ENCODE peak calls at places on chromosomes 13 and 19, in ten cellular contexts. X, U, T, K, M, A, R, D, Q and L are unnamed samples.

GRCh38 chr13:21742041-21742440 is 71.2 kb downstream of the FGF9 start:
- DNase-seq in X (peak; percentile 49), U (no peak), T (no peak), K (no peak), M (no peak), A (no peak), R (no peak), D (no peak), Q (no peak), L (no peak)

GRCh38 chr13:50420720-50421456 is 405.6 kb downstream of the KCNRG start:
- DNase-seq in X (no peak), U (no peak), T (no peak), K (no peak), M (no peak), A (no peak), R (no peak), D (no peak), Q (no peak), L (no peak)

GRCh38 chr13:99935772-99936171 is 35.8 kb downstream of the ZIC5 start:
- DNase-seq in X (no peak), U (no peak), T (no peak), K (no peak), M (peak; percentile 21), A (no peak), R (no peak), D (no peak), Q (no peak), L (no peak)

GRCh38 chr13:80214521-80214941 is 126.4 kb downstream of the SPRY2 start:
- DNase-seq in X (no peak), U (no peak), T (no peak), K (no peak), M (no peak), A (no peak), R (no peak), D (no peak), Q (no peak), L (no peak)

GRCh38 chr19:13794388-13794751 is 873 bp upstream of the ZSWIM4 start:
- DNase-seq in X (peak; percentile 78), U (peak; percentile 76), T (peak; percentile 80), K (no peak), M (no peak), A (peak; percentile 80), R (peak; percentile 94), D (no peak), Q (no peak), L (peak; percentile 94)

GRCh38 chr19:53849237-53849676 is 18.4 kb upstream of the MYADM start:
- DNase-seq in X (no peak), U (no peak), T (no peak), K (no peak), M (no peak), A (peak; percentile 90), R (no peak), D (no peak), Q (no peak), L (no peak)

GRCh38 chr13:30158774-30159445 is 148.4 kb downstream of the KATNAL1 start:
- DNase-seq in X (no peak), U (no peak), T (peak; percentile 53), K (no peak), M (no peak), A (no peak), R (peak; percentile 39), D (no peak), Q (no peak), L (peak; percentile 75)

GRCh38 chr13:41370736-41371135 is 59.7 kb downstream of the NAA16 start:
- DNase-seq in X (no peak), U (no peak), T (no peak), K (no peak), M (no peak), A (no peak), R (no peak), D (no peak), Q (no peak), L (no peak)

GRCh38 chr13:104616990-104617389 is 1550.8 kb upstream of the SLC10A2 start:
- DNase-seq in X (no peak), U (no peak), T (no peak), K (no peak), M (no peak), A (no peak), R (no peak), D (no peak), Q (no peak), L (no peak)

GRCh38 chr13:40878321-40878720 is 88.9 kb downstream of the SLC25A15 start:
- DNase-seq in X (no peak), U (no peak), T (no peak), K (no peak), M (no peak), A (no peak), R (no peak), D (no peak), Q (no peak), L (no peak)

GRCh38 chr13:111468037-111468959 is 147.9 kb downstream of the TEX29 start:
- DNase-seq in X (no peak), U (no peak), T (no peak), K (no peak), M (no peak), A (no peak), R (no peak), D (no peak), Q (no peak), L (peak; percentile 35)

GRCh38 chr13:111470933-111471332 is 150.5 kb downstream of the TEX29 start:
- DNase-seq in X (no peak), U (no peak), T (no peak), K (no peak), M (no peak), A (no peak), R (no peak), D (no peak), Q (no peak), L (peak; percentile 51)

GRCh38 chr13:111467111-111467890 is 146.9 kb downstream of the TEX29 start:
- DNase-seq in X (no peak), U (no peak), T (no peak), K (no peak), M (no peak), A (no peak), R (no peak), D (no peak), Q (no peak), L (no peak)

GRCh38 chr13:111469916-111470506 is 149.6 kb downstream of the TEX29 start:
- DNase-seq in X (no peak), U (peak; percentile 81), T (no peak), K (no peak), M (no peak), A (no peak), R (no peak), D (no peak), Q (no peak), L (peak; percentile 42)

GRCh38 chr13:111469450-111469849 is 149.0 kb downstream of the TEX29 start:
- DNase-seq in X (no peak), U (no peak), T (no peak), K (no peak), M (no peak), A (no peak), R (no peak), D (no peak), Q (no peak), L (peak; percentile 37)
- TF ChIP-seq POLR2A in X (no peak), U (no peak), T (no peak), K (no peak), M (no peak), A (no peak), R (no peak), D (no peak), Q (no peak), L (no peak)

DNA sequence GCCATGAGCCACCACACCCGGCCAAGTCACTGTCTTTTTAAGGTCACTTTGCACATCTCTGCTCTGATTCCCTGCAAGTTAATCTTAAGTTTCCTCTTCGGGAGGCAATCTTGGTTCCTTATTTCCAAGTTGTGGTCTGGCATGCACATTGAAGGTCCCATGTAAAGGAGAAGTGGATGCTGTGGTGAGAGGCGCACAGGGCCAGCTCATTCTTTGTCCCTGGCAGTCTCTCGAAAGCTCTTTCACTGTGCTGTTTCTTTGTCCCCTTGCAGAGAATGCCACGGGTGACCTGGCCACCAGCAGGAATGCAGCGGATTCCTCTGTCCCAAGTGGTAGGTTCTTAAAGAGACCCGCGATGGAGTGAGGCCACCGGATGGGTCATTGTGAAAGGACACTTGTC is 16.4 kb upstream of the C19orf33 start:
- DNase-seq in X (no peak), U (no peak), T (no peak), K (no peak), M (no peak), A (no peak), R (no peak), D (no peak), Q (no peak), L (no peak)
- H3K27ac ChIP-seq in X (no peak overlapping the region), U (peak overlapping the region; percentile 53), T (no peak overlapping the region), K (no peak overlapping the region), M (no peak overlapping the region), A (no peak overlapping the region), R (no peak overlapping the region), D (no peak overlapping the region), Q (no peak overlapping the region), L (no peak overlapping the region)

DNA sequence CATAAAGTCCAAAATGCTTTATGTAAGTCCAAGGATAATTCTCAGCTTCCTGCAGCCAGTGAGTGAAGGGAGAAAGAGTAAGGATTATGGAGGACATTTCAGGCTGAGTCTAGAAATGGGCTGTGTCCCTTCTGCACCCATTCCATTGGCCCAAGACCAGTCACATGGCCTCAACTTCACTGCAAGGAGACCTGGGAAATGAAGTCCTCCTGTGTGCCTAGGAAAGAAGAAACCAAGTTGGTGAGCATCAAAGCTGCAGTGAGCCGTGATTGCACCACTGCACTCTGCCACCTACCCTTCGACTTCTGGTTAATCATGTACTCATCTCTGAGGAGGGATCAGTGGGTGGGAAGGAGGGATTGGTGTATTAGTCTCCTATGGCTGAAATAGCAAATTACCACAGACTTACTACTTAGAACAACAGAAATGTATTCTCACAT is 3.6 kb upstream of the CD37 start:
- DNase-seq in X (no peak), U (peak; percentile 91), T (peak; percentile 34), K (peak; percentile 37), M (peak; percentile 72), A (peak; percentile 40), R (peak; percentile 17), D (peak; percentile 86), Q (no peak), L (no peak)
- TF ChIP-seq POLR2AphosphoS5 in X (no peak), U (no peak), T (no peak), K (no peak), M (no peak), A (no peak), R (no peak), D (peak; percentile 55), Q (no peak), L (no peak)

GRCh38 chr13:52450012-52450792 is at the start of gene VPS36:
- DNase-seq in X (peak; percentile 98), U (peak; percentile 100), T (peak; percentile 98), K (peak; percentile 88), M (peak; percentile 95), A (peak; percentile 93), R (peak; percentile 91), D (peak; percentile 83), Q (peak; percentile 78), L (peak; percentile 97)
- TF ChIP-seq POLR2A in X (peak; percentile 94), U (peak; percentile 55), T (no peak), K (no peak), M (peak; percentile 81), A (peak; percentile 61), R (peak; percentile 72), D (peak; percentile 90), Q (peak; percentile 94), L (peak; percentile 77)

DNA sequence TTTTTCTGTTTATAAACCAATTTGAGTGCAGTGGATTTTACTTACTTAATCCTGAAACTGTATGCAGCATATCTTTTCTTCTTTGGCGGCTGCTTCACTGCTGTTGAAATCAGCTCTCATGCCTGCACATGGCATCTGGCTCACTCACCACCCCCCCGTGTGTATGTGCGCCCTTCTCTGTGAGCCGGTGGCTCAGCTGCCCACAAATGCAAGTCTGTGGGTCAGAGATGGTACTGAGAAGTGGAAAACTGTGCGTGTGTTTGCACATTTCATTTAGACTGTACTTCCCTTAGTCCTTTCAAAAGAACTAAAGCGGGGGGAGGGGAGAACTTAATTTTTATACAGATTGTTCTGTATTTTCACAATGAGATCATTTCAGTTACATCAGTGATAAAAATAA is 307.6 kb downstream of the SHISA2 start:
- DNase-seq in X (no peak), U (no peak), T (no peak), K (no peak), M (no peak), A (no peak), R (no peak), D (no peak), Q (no peak), L (no peak)
- H3K27ac ChIP-seq in X (no peak overlapping the region), U (no peak overlapping the region), T (no peak overlapping the region), K (no peak overlapping the region), M (no peak overlapping the region), A (no peak overlapping the region), R (no peak overlapping the region), D (no peak overlapping the region), Q (no peak overlapping the region), L (no peak overlapping the region)